ENCODE peak calls at places on chromosomes 12 and 14, in six cellular contexts. I, N, E, A, J and T are unnamed samples.

GRCh38 chr14:99270491-99271287 is 1.3 kb downstream of the BCL11B start:
- DNase-seq in I (no peak), N (no peak), E (no peak), A (peak), J (no peak), T (no peak)

GRCh38 chr14:90546767-90547166 is 149.9 kb downstream of the CALM1 start:
- DNase-seq in I (no peak), N (no peak), E (no peak), A (no peak), J (no peak), T (no peak)

GRCh38 chr12:86230516-86231146 is 25.6 kb downstream of the MGAT4C start:
- DNase-seq in I (no peak), N (no peak), E (no peak), A (no peak), J (no peak), T (no peak)

GRCh38 chr14:103541494-103541943 is 12.5 kb downstream of the TRMT61A start:
- DNase-seq in I (no peak), N (no peak), E (no peak), A (no peak), J (no peak), T (no peak)

GRCh38 chr12:52156310-52156709 is 35.5 kb downstream of the KRT80 start:
- DNase-seq in I (no peak), N (no peak), E (no peak), A (no peak), J (no peak), T (no peak)

GRCh38 chr12:107093547-107094448 is at the start of gene CRY1:
- DNase-seq in I (peak), N (peak), E (peak), A (peak), J (peak), T (peak)

GRCh38 chr12:110844551-110845395 is 2.0 kb upstream of the CCDC63 start:
- DNase-seq in I (no peak), N (no peak), E (no peak), A (no peak), J (no peak), T (no peak)

GRCh38 chr12:3604750-3605638 is 114.0 kb downstream of the PRMT8 start:
- DNase-seq in I (peak), N (no peak), E (peak), A (peak), J (no peak), T (peak)

GRCh38 chr14:69715725-69716482 is 51.0 kb upstream of the SRSF5 start:
- DNase-seq in I (peak), N (no peak), E (peak), A (no peak), J (no peak), T (peak)

GRCh38 chr14:105169776-105170655 is 1.4 kb upstream of the JAG2 start:
- DNase-seq in I (no peak), N (no peak), E (no peak), A (no peak), J (no peak), T (no peak)

GRCh38 chr12:132761032-132761910 is at the start of gene ANKLE2:
- DNase-seq in I (peak), N (peak), E (peak), A (peak), J (peak), T (peak)

GRCh38 chr14:75609606-75610476 is 31.4 kb downstream of the FLVCR2 start:
- DNase-seq in I (no peak), N (no peak), E (no peak), A (no peak), J (no peak), T (no peak)

GRCh38 chr12:132806857-132807256 is 21.8 kb downstream of the GOLGA3 start:
- DNase-seq in I (no peak), N (no peak), E (no peak), A (no peak), J (no peak), T (no peak)

GRCh38 chr14:106622200-106622745 is 1095.9 kb downstream of the TMEM121 start:
- DNase-seq in I (no peak), N (peak), E (no peak), A (no peak), J (no peak), T (peak)

GRCh38 chr14:63220526-63220925 is 16.3 kb downstream of the RHOJ start:
- DNase-seq in I (no peak), N (no peak), E (no peak), A (no peak), J (no peak), T (no peak)

GRCh38 chr12:123902821-123903220 is 69.8 kb downstream of the CCDC92 start:
- DNase-seq in I (no peak), N (no peak), E (no peak), A (no peak), J (no peak), T (no peak)

GRCh38 chr12:3446653-3447270 is 44.2 kb upstream of the PRMT8 start:
- DNase-seq in I (no peak), N (no peak), E (no peak), A (no peak), J (no peak), T (no peak)

GRCh38 chr14:30656190-30656632 is 34.1 kb downstream of the SCFD1 start:
- DNase-seq in I (no peak), N (peak), E (peak), A (peak), J (peak), T (peak)

GRCh38 chr14:30657050-30657449 is 34.9 kb downstream of the SCFD1 start:
- DNase-seq in I (no peak), N (no peak), E (no peak), A (no peak), J (no peak), T (no peak)

GRCh38 chr14:30657606-30658163 is 35.6 kb downstream of the SCFD1 start:
- DNase-seq in I (no peak), N (no peak), E (no peak), A (no peak), J (no peak), T (no peak)

GRCh38 chr14:30655658-30656057 is 33.5 kb downstream of the SCFD1 start:
- DNase-seq in I (no peak), N (no peak), E (no peak), A (no peak), J (no peak), T (no peak)

DNA sequence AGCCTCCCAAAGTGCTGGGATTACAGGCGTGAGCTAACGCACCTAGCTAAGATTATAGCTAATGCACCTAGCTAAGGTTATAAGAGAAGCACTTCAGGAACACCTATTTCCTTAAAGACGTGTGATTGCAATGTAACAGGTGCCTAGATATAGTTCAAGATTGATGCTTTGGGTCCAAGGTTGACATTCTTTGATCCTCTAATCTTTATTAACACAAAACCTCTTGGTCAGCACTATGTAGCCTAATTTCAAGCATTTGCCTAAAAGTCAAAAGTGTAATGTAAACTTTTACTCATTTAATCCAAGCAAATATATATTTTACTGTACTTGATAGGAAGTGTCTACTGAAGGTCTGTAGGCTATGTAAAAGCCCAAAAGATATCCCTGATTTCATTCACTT is 36.5 kb downstream of the SCFD1 start:
- DNase-seq in I (no peak), N (no peak), E (no peak), A (no peak), J (no peak), T (no peak)
- TF ChIP-seq CTCF in I (no peak), N (no peak), E (no peak), A (no peak), J (no peak), T (no peak)

DNA sequence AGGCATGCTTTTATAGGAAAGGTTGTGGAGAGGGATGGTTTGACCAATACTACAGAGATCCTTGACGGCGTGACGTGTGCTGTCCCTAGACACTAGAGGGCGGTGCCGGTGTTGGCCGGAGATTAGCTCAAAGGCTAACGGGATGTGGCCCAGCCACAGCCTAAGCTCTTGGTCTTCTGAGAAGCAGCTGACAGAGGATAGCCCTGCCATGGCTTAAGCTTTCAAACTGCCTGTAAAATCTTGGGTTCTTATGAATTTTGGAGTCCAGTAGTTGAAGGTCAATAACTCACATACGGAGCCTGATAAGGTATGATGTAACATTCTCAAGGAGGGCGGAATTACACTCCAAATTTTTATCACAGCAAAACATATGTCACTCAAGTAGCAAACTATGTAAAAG is 515.7 kb upstream of the ATXN7L3B start:
- DNase-seq in I (peak), N (no peak), E (peak), A (peak), J (peak), T (peak)
- TF ChIP-seq CTCF in I (no peak), N (no peak), E (peak), A (peak), J (peak), T (no peak)

DNA sequence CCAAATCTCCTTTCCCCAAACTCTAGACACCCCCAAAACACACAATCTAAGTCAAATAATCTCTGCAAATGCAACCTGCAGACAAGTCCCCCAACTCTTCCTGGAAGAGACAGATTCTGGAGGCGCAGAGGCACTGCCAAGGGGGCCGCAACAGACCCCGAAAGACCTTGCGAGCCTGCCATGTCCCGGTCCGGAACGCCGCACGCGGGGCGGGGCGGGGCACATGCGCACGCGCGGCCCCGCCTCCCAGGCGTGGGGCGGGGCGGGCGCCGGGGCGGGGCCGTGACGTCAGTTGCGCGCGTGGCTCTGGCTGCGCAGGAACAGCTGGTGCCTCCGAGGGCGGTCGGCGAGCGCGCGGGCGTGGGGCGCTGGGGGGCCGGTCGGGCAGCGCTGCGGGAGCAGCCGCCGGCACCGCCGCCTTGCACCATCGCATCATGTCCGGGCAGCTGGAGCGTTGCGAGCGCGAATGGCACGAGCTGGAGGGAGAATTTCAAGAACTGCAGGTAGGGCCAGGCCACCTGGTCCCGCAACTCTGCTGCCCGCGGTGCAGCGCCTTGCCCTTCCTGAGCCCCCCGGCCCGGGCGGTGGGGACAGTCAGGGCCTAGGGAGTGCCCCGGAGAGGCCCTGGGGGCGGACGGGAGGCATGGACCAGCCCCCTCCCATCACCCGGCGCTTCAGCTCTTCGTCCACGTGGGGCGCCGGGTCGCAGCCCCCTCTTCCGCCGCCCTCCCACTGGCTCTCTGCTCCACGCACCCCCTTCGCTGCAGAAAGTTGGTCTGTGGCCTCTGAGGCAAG is at the start of gene TMEM120B:
- DNase-seq in I (peak), N (peak), E (peak), A (peak), J (peak), T (peak)
- TF ChIP-seq CTCF in I (no peak), N (no peak), E (no peak), A (peak), J (peak), T (no peak)

GRCh38 chr14:92512807-92513203 is 776 bp upstream of the RIN3 start:
- DNase-seq in I (no peak), N (no peak), E (no peak), A (no peak), J (no peak), T (no peak)

GRCh38 chr14:92511472-92512247 is 1.9 kb upstream of the RIN3 start:
- DNase-seq in I (no peak), N (no peak), E (peak), A (no peak), J (no peak), T (peak)

GRCh38 chr14:92513966-92514843 is 624 bp downstream of the RIN3 start:
- DNase-seq in I (no peak), N (no peak), E (peak), A (peak), J (no peak), T (peak)

GRCh38 chr14:92513204-92513965 is at the start of gene RIN3:
- DNase-seq in I (no peak), N (peak), E (peak), A (peak), J (no peak), T (peak)

DNA sequence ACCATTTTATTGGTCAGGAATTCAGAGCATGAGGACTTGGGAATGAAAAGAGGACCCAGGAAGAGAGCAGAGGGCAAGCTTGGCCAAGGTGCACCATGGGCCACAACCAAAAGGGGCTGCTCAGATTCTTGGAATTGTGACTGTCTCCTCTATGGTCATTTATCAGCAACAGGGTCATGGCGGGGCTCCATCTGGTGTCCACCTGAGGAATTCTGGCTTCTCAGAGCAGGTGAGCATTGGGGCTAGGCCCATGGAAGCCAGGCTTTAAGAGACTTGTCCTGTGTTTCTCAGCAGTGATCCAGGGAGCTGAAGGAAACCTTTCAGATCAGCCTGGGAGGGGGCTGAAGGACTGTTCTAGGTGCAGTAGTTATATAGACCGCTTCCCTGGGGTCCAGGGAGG is 2.6 kb upstream of the RIN3 start:
- DNase-seq in I (no peak), N (no peak), E (no peak), A (peak), J (peak), T (no peak)
- TF ChIP-seq CTCF in I (no peak), N (no peak), E (no peak), A (peak), J (peak), T (no peak)